ENCODE peak calls at places on chromosomes 12 and 14, in six cellular contexts. O is HEK293T, W is AG04449, M is NCI-H1105 treated with DMSO at 0.1 percent for 48 hours, E is NCI-H1694 treated with DMSO at 0.1 percent for 48 hours, Z is hepatocyte. Y is an unnamed sample.

GRCh38 chr14:78959674-78960264 is 789.6 kb downstream of the NRXN3 start:
- DNase-seq in O (peak; percentile 63), W (peak; percentile 37), M (peak; percentile 62), E (peak; percentile 87), Z (peak; percentile 87), Y (peak; percentile 82)

GRCh38 chr12:28383368-28383767 is 193.1 kb downstream of the CCDC91 start:
- DNase-seq in O (no peak), W (no peak), M (no peak), E (no peak), Z (no peak), Y (no peak)

GRCh38 chr12:12705833-12706520 is 10.0 kb upstream of the GPR19 start:
- DNase-seq in O (no peak), W (no peak), M (no peak), E (no peak), Z (no peak), Y (no peak)

GRCh38 chr14:90301580-90302181 is 30.1 kb downstream of the NRDE2 start:
- DNase-seq in O (peak; percentile 20), W (peak; percentile 38), M (peak; percentile 65), E (peak; percentile 91), Z (peak; percentile 62), Y (no peak)

GRCh38 chr12:54350743-54351142 is 13.5 kb downstream of the GPR84 start:
- DNase-seq in O (no peak), W (no peak), M (no peak), E (no peak), Z (no peak), Y (no peak)

GRCh38 chr12:71780207-71780822 is 25.7 kb downstream of the RAB21 start:
- DNase-seq in O (peak; percentile 34), W (no peak), M (peak; percentile 28), E (peak; percentile 10), Z (peak; percentile 68), Y (no peak)

GRCh38 chr12:20142956-20143355 is 225.4 kb upstream of the PDE3A start:
- DNase-seq in O (peak; percentile 10), W (no peak), M (no peak), E (no peak), Z (peak; percentile 17), Y (no peak)

GRCh38 chr14:100621806-100622205 is 34.6 kb upstream of the BEGAIN start:
- DNase-seq in O (peak; percentile 31), W (no peak), M (no peak), E (no peak), Z (no peak), Y (peak; percentile 49)

GRCh38 chr14:68282479-68283377 is 463.1 kb downstream of the RAD51B start:
- DNase-seq in O (no peak), W (no peak), M (no peak), E (no peak), Z (no peak), Y (no peak)

GRCh38 chr12:20122274-20122673 is 246.1 kb upstream of the PDE3A start:
- DNase-seq in O (no peak), W (no peak), M (no peak), E (no peak), Z (no peak), Y (no peak)

GRCh38 chr14:84080961-84081360 is 1449.0 kb upstream of the FLRT2 start:
- DNase-seq in O (no peak), W (no peak), M (no peak), E (no peak), Z (no peak), Y (no peak)

GRCh38 chr12:51390457-51391046 is 654 bp downstream of the GALNT6 start:
- DNase-seq in O (no peak), W (no peak), M (no peak), E (no peak), Z (no peak), Y (peak; percentile 96)

GRCh38 chr12:124428136-124428791 is 133.4 kb downstream of the RFLNA start:
- DNase-seq in O (no peak), W (peak; percentile 26), M (no peak), E (peak; percentile 40), Z (peak; percentile 80), Y (peak; percentile 69)

GRCh38 chr14:22143360-22143759 is 445.7 kb downstream of the DAD1 start:
- DNase-seq in O (no peak), W (no peak), M (no peak), E (no peak), Z (no peak), Y (no peak)

GRCh38 chr12:108214486-108214885 is 85.4 kb downstream of the WSCD2 start:
- DNase-seq in O (peak; percentile 38), W (no peak), M (no peak), E (no peak), Z (peak; percentile 66), Y (peak; percentile 74)

GRCh38 chr12:49967042-49967776 is 5.5 kb downstream of the AQP5 start:
- DNase-seq in O (peak; percentile 91), W (no peak), M (peak; percentile 50), E (peak; percentile 69), Z (peak; percentile 92), Y (peak; percentile 95)

GRCh38 chr12:111410229-111411186 is 4.8 kb downstream of the SH2B3 start:
- DNase-seq in O (no peak), W (no peak), M (no peak), E (no peak), Z (no peak), Y (no peak)

GRCh38 chr14:78764240-78764639 is 594.1 kb downstream of the NRXN3 start:
- DNase-seq in O (no peak), W (no peak), M (no peak), E (no peak), Z (no peak), Y (no peak)

GRCh38 chr14:101562659-101563351 is 1.5 kb downstream of the DIO3 start:
- DNase-seq in O (no peak), W (no peak), M (peak; percentile 72), E (no peak), Z (no peak), Y (no peak)

GRCh38 chr14:57979376-57980048 is 113.6 kb upstream of the SLC35F4 start:
- DNase-seq in O (no peak), W (no peak), M (no peak), E (no peak), Z (no peak), Y (no peak)

GRCh38 chr12:81077686-81078441 is at the start of gene ACSS3:
- DNase-seq in O (peak; percentile 43), W (no peak), M (peak; percentile 61), E (no peak), Z (peak; percentile 57), Y (peak; percentile 95)

GRCh38 chr14:102779574-102780315 is 2.5 kb downstream of the TRAF3 start:
- DNase-seq in O (no peak), W (no peak), M (no peak), E (no peak), Z (no peak), Y (no peak)